ENCODE peak calls at places on chromosomes 7 and 10, in five cellular contexts. F is adrenal gland; U is naive thymus-derived CD4-positive, alpha-beta T cell; Z is CD8-positive, alpha-beta T cell; Q is psoas muscle. R is an unnamed sample.
A peak's percentile ranks its signal among the peaks of the same experiment; 100 is the strongest.

GRCh38 chr10:83075395-83076072 is 1063.8 kb upstream of the GHITM start:
- DNase-seq in F (no peak), U (no peak), Z (no peak), Q (no peak), R (no peak)

GRCh38 chr10:15052121-15052520 is 8.4 kb downstream of the OLAH start:
- DNase-seq in F (no peak), U (no peak), Z (no peak), Q (no peak), R (no peak)

GRCh38 chr10:114413398-114413797 is 9.1 kb upstream of the AFAP1L2 start:
- DNase-seq in F (peak; percentile 26), U (no peak), Z (no peak), Q (no peak), R (no peak)

GRCh38 chr10:12766222-12766621 is 235.3 kb downstream of the CCDC3 start:
- DNase-seq in F (no peak), U (no peak), Z (no peak), Q (no peak), R (no peak)

GRCh38 chr7:140681766-140682165 is 9.0 kb downstream of the ADCK2 start:
- DNase-seq in F (no peak), U (no peak), Z (no peak), Q (no peak), R (no peak)

GRCh38 chr7:114930829-114931655 is 9.1 kb downstream of the MDFIC start:
- DNase-seq in F (no peak), U (no peak), Z (no peak), Q (no peak), R (no peak)

GRCh38 chr7:42014625-42015412 is 222.2 kb downstream of the GLI3 start:
- DNase-seq in F (no peak), U (peak; percentile 14), Z (no peak), Q (no peak), R (no peak)

GRCh38 chr7:74212661-74213060 is 2.9 kb downstream of the LAT2 start:
- DNase-seq in F (no peak), U (no peak), Z (no peak), Q (no peak), R (no peak)

GRCh38 chr7:139544645-139545044 is 21.2 kb downstream of the CLEC2L start:
- DNase-seq in F (no peak), U (no peak), Z (no peak), Q (no peak), R (no peak)

GRCh38 chr10:128070721-128071416 is 55.4 kb downstream of the MKI67 start:
- DNase-seq in F (no peak), U (no peak), Z (no peak), Q (no peak), R (no peak)

GRCh38 chr7:130084037-130084875 is 13.9 kb downstream of the KLHDC10 start:
- DNase-seq in F (no peak), U (peak; percentile 14), Z (no peak), Q (peak; percentile 27), R (peak; percentile 5)

GRCh38 chr10:51524041-51524440 is 175.4 kb downstream of the CSTF2T start:
- DNase-seq in F (no peak), U (no peak), Z (no peak), Q (no peak), R (no peak)

GRCh38 chr10:125093199-125093841 is 67.0 kb downstream of the CTBP2 start:
- DNase-seq in F (no peak), U (no peak), Z (no peak), Q (peak; percentile 74), R (no peak)

GRCh38 chr7:502296-502695 is 17.4 kb downstream of the PDGFA start:
- DNase-seq in F (no peak), U (no peak), Z (no peak), Q (peak; percentile 8), R (no peak)

GRCh38 chr7:52897708-52898107 is 137.7 kb upstream of the POM121L12 start:
- DNase-seq in F (no peak), U (no peak), Z (no peak), Q (no peak), R (no peak)

GRCh38 chr10:58282615-58283014 is 13.7 kb downstream of the CISD1 start:
- DNase-seq in F (no peak), U (peak; percentile 40), Z (no peak), Q (no peak), R (peak; percentile 17)

GRCh38 chr10:132613566-132614348 is 76.2 kb downstream of the INPP5A start:
- DNase-seq in F (no peak), U (no peak), Z (no peak), Q (no peak), R (no peak)

GRCh38 chr10:103120977-103121735 is 71.9 kb downstream of the NT5C2 start:
- DNase-seq in F (no peak), U (no peak), Z (no peak), Q (no peak), R (no peak)

GRCh38 chr10:89478739-89479116 is 56.7 kb downstream of the SLC16A12 start:
- DNase-seq in F (no peak), U (no peak), Z (no peak), Q (no peak), R (no peak)

GRCh38 chr7:33155811-33156210 is 26.4 kb downstream of the BBS9 start:
- DNase-seq in F (no peak), U (no peak), Z (no peak), Q (no peak), R (no peak)

GRCh38 chr7:101567231-101567630 is 61.9 kb downstream of the MYL10 start:
- DNase-seq in F (no peak), U (no peak), Z (no peak), Q (no peak), R (no peak)

GRCh38 chr7:19508821-19509220 is 200.0 kb downstream of the POLR1F start:
- DNase-seq in F (no peak), U (no peak), Z (no peak), Q (no peak), R (no peak)

GRCh38 chr7:100620804-100621203 is 8.5 kb downstream of the MOSPD3 start:
- DNase-seq in F (no peak), U (no peak), Z (no peak), Q (no peak), R (no peak)

GRCh38 chr10:69831231-69831855 is 29.6 kb downstream of the COL13A1 start:
- DNase-seq in F (no peak), U (no peak), Z (no peak), Q (no peak), R (no peak)

GRCh38 chr7:148669907-148670306 is 28.8 kb upstream of the CUL1 start:
- DNase-seq in F (no peak), U (no peak), Z (no peak), Q (no peak), R (no peak)

GRCh38 chr10:86366033-86366901 is at the start of gene GRID1:
- DNase-seq in F (peak; percentile 65), U (no peak), Z (no peak), Q (peak; percentile 41), R (no peak)

GRCh38 chr7:157806711-157807110 is 469.9 kb downstream of the DNAJB6 start:
- DNase-seq in F (no peak), U (no peak), Z (no peak), Q (peak; percentile 3), R (no peak)

GRCh38 chr7:157809863-157810851 is 473.4 kb downstream of the DNAJB6 start:
- DNase-seq in F (no peak), U (no peak), Z (no peak), Q (no peak), R (no peak)

GRCh38 chr7:157808042-157808441 is 471.2 kb downstream of the DNAJB6 start:
- DNase-seq in F (no peak), U (no peak), Z (no peak), Q (no peak), R (no peak)

GRCh38 chr7:157807510-157807909 is 470.7 kb downstream of the DNAJB6 start:
- DNase-seq in F (no peak), U (no peak), Z (no peak), Q (no peak), R (no peak)

DNA sequence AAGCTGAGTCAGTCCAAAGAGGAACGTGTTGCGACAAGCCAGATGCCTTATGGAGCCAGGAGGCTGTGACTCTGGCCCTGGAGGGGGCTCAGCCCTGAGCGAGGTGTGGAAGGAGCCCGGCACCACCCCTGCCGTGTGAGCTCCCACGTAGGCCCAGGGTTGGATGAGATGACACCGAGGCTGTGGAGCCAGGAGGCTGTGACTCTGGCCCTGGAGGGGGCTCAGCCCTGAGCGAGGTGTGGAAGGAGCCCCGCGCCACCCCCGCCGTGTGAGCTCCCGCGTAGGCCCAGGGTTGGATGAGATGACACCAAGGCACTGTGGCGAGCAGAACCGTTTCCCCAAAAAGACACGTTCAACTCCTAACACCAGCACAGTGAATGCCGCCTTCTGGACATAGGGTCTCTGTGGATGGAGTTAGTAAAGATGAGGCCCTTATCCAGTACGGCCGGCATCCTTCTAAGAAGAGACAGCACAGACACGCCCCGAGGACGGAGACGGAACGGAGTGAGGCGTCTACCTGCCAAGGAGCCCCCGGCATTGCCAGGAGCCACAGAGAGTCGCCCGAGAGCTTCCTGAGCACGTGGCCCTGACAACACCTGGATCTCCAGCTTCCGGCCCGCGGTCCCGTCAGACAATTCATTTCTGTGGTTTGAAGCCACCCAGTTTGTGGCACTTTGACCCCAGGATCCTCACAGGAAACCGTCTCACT is 472.5 kb downstream of the DNAJB6 start:
- DNase-seq in F (no peak), U (no peak), Z (no peak), Q (no peak), R (no peak)
- H3K9me3 ChIP-seq in F (no peaks in the 10 kb centered on the region), U (no peaks in the 10 kb centered on the region), Z (no peaks in the 10 kb centered on the region), Q (no peaks in the 10 kb centered on the region), R (no peaks in the 10 kb centered on the region)

GRCh38 chr10:130300608-130301025 is 164.4 kb downstream of the GLRX3 start:
- DNase-seq in F (peak; percentile 15), U (no peak), Z (peak; percentile 18), Q (no peak), R (peak; percentile 61)

GRCh38 chr10:130301026-130301892 is 165.1 kb downstream of the GLRX3 start:
- DNase-seq in F (peak; percentile 37), U (peak; percentile 66), Z (peak; percentile 32), Q (no peak), R (peak; percentile 66)
- H3K9me3 ChIP-seq in F (no peaks in the 10 kb centered on the region), U (peaks cover 33% of the 10 kb centered on the region), Z (peaks cover 4% of the 10 kb centered on the region), Q (peaks cover 23% of the 10 kb centered on the region), R (peaks cover 28% of the 10 kb centered on the region)

GRCh38 chr7:107526672-107527071 is 37.0 kb downstream of the COG5 start:
- DNase-seq in F (no peak), U (no peak), Z (no peak), Q (no peak), R (no peak)
- H3K9me3 ChIP-seq in F (no peaks in the 10 kb centered on the region), U (no peaks in the 10 kb centered on the region), Z (no peaks in the 10 kb centered on the region), Q (no peaks in the 10 kb centered on the region), R (no peaks in the 10 kb centered on the region)

GRCh38 chr7:157821959-157822687 is 485.3 kb downstream of the DNAJB6 start:
- DNase-seq in F (no peak), U (no peak), Z (no peak), Q (no peak), R (no peak)

GRCh38 chr7:157822688-157823031 is 485.9 kb downstream of the DNAJB6 start:
- DNase-seq in F (no peak), U (no peak), Z (no peak), Q (no peak), R (no peak)

GRCh38 chr7:157824819-157825121 is 488.0 kb downstream of the DNAJB6 start:
- DNase-seq in F (no peak), U (no peak), Z (no peak), Q (no peak), R (no peak)

GRCh38 chr7:157825325-157825724 is 488.5 kb downstream of the DNAJB6 start:
- DNase-seq in F (no peak), U (no peak), Z (no peak), Q (no peak), R (no peak)

GRCh38 chr7:157824011-157824818 is 487.4 kb downstream of the DNAJB6 start:
- DNase-seq in F (no peak), U (no peak), Z (no peak), Q (no peak), R (no peak)
- H3K9me3 ChIP-seq in F (no peaks in the 10 kb centered on the region), U (no peaks in the 10 kb centered on the region), Z (no peaks in the 10 kb centered on the region), Q (no peaks in the 10 kb centered on the region), R (no peaks in the 10 kb centered on the region)

GRCh38 chr10:37654466-37654865 is 202.9 kb downstream of the ZNF248 start:
- DNase-seq in F (no peak), U (no peak), Z (no peak), Q (no peak), R (no peak)
- H3K9me3 ChIP-seq in F (no peaks in the 10 kb centered on the region), U (peaks cover 14% of the 10 kb centered on the region), Z (no peaks in the 10 kb centered on the region), Q (peaks cover 4% of the 10 kb centered on the region), R (no peaks in the 10 kb centered on the region)

R was measured in CD8-positive, alpha-beta memory T cell.